ENCODE peak calls at places on chromosomes 2 and 18, in eight cellular contexts. G is uterus; C is CD4-positive, alpha-beta T cell; T is endothelial cell; B is fibroblast of lung; M is Peyer's patch; V is BJ; A is tibial nerve. S is an unnamed sample.

GRCh38 chr2:222424729-222425671 is 657 bp downstream of the SGPP2 start:
- DNase-seq in T (no peak), B (no peak), V (no peak), M (peak), A (no peak), C (peak), G (no peak), S (peak)

GRCh38 chr2:52222128-52222527 is 1190.2 kb upstream of the NRXN1 start:
- DNase-seq in C (no peak), V (no peak), G (no peak), B (peak), T (no peak), A (no peak), M (no peak), S (no peak)

GRCh38 chr18:55385770-55386169 is 202.2 kb downstream of the TCF4 start:
- DNase-seq in B (no peak), T (no peak), G (no peak), M (no peak), C (no peak), V (no peak), A (no peak), S (peak)

GRCh38 chr2:150136407-150136806 is 351.1 kb downstream of the RND3 start:
- DNase-seq in T (no peak), A (no peak), M (no peak), C (no peak), G (no peak), V (no peak), B (peak), S (no peak)

GRCh38 chr2:71603311-71603794 is 150.0 kb downstream of the DYSF start:
- DNase-seq in C (no peak), V (no peak), A (no peak), M (no peak), G (no peak), B (no peak), T (no peak), S (no peak)

GRCh38 chr2:204842731-204843490 is 297.6 kb downstream of the PARD3B start:
- DNase-seq in V (peak), T (no peak), B (peak), M (no peak), C (no peak), G (peak), A (peak), S (no peak)

GRCh38 chr18:76437011-76437410 is 58.0 kb downstream of the ZNF516 start:
- DNase-seq in G (no peak), B (no peak), V (no peak), T (no peak), A (no peak), M (no peak), C (no peak), S (no peak)

GRCh38 chr2:191045141-191045540 is 31.2 kb upstream of the STAT1 start:
- DNase-seq in V (no peak), B (peak), G (no peak), M (no peak), C (no peak), T (no peak), A (no peak), S (no peak)

GRCh38 chr2:71530246-71530986 is 77.1 kb downstream of the DYSF start:
- DNase-seq in C (no peak), T (peak), G (no peak), B (peak), V (no peak), A (no peak), M (peak), S (peak)

GRCh38 chr18:57768557-57769326 is 34.4 kb downstream of the ATP8B1 start:
- DNase-seq in V (no peak), T (no peak), C (no peak), G (no peak), M (no peak), B (peak), A (no peak), S (no peak)

GRCh38 chr2:88671786-88672427 is 19.6 kb upstream of the RPIA start:
- DNase-seq in T (peak), V (no peak), B (peak), A (peak), G (no peak), M (no peak), C (no peak), S (peak)

GRCh38 chr18:9886005-9886348 is 204 bp downstream of the TXNDC2 start:
- DNase-seq in C (no peak), T (no peak), V (no peak), G (no peak), A (no peak), B (no peak), M (no peak), S (no peak)

GRCh38 chr2:1136807-1137663 is 186.4 kb downstream of the SNTG2 start:
- DNase-seq in V (no peak), G (no peak), C (no peak), M (no peak), B (no peak), T (no peak), A (no peak), S (no peak)

GRCh38 chr2:15912203-15912602 is 28.1 kb upstream of the MYCN start:
- DNase-seq in V (no peak), C (no peak), T (no peak), B (peak), M (peak), G (peak), A (peak), S (no peak)

GRCh38 chr18:24924066-24924716 is 427.8 kb downstream of the ZNF521 start:
- DNase-seq in A (no peak), V (no peak), G (no peak), C (no peak), M (no peak), T (no peak), B (no peak), S (no peak)

GRCh38 chr18:23689031-23689615 is at the start of gene LAMA3:
- DNase-seq in A (no peak), M (peak), C (no peak), G (peak), T (peak), V (no peak), B (peak), S (peak)

GRCh38 chr2:8761529-8762164 is 75.8 kb downstream of the KIDINS220 start:
- DNase-seq in B (peak), M (no peak), G (no peak), V (no peak), A (no peak), T (no peak), C (no peak), S (peak)

GRCh38 chr2:164260506-164260905 is 360.8 kb downstream of the GRB14 start:
- DNase-seq in G (no peak), T (no peak), M (no peak), V (peak), B (peak), C (no peak), A (no peak), S (no peak)

GRCh38 chr2:128505150-128505490 is 186.5 kb upstream of the HS6ST1 start:
- DNase-seq in C (no peak), B (no peak), V (no peak), T (no peak), M (no peak), A (no peak), G (no peak), S (no peak)

GRCh38 chr2:207801259-207801658 is 31.6 kb upstream of the FZD5 start:
- DNase-seq in B (no peak), G (no peak), T (no peak), A (no peak), M (no peak), V (no peak), C (no peak), S (no peak)

GRCh38 chr2:16034151-16034974 is 94.0 kb downstream of the MYCN start:
- DNase-seq in V (no peak), B (no peak), G (no peak), A (no peak), T (peak), M (no peak), C (no peak), S (peak)

GRCh38 chr18:70328169-70328568 is 39.3 kb downstream of the SOCS6 start:
- DNase-seq in V (no peak), A (no peak), T (no peak), M (no peak), G (no peak), B (no peak), C (no peak), S (no peak)

GRCh38 chr18:70324897-70325296 is 36.1 kb downstream of the SOCS6 start:
- DNase-seq in B (no peak), C (no peak), M (no peak), A (no peak), G (no peak), V (no peak), T (no peak), S (no peak)

GRCh38 chr18:70322928-70323327 is 34.1 kb downstream of the SOCS6 start:
- DNase-seq in B (peak), T (no peak), V (no peak), C (no peak), A (no peak), M (no peak), G (no peak), S (no peak)

GRCh38 chr18:70329076-70329475 is 40.2 kb downstream of the SOCS6 start:
- DNase-seq in V (no peak), A (no peak), G (no peak), C (no peak), B (no peak), T (no peak), M (no peak), S (no peak)

DNA sequence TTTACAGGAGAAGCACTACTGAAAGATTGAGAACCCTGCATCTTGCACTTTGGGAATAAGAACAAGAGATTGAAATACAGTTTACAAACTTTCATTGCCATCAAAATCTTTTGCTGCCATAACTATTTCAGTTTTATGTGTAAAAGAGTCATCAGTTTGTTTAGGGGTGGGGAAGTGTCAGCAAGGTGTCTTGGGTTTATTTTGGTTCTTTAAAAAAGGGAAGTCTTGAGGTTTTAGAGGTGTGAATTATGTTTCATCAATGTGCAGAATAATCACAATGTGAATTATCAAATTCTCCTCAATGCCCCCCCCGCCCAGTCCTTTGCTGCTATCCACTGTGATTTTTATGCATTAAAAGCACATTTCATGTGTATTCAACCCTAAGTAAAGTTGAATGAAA is 37.4 kb downstream of the SOCS6 start:
- DNase-seq in T (no peak), M (no peak), V (no peak), C (no peak), G (no peak), A (no peak), B (no peak), S (no peak)
- TF ChIP-seq CTCF in T (no peak), M (no peak), V (no peak), C (no peak), G (no peak), A (no peak), B (no peak), S (no peak)

GRCh38 chr18:28176933-28177827 is at the start of gene CDH2:
- DNase-seq in C (no peak), V (no peak), B (peak), M (no peak), G (peak), T (peak), A (no peak), S (no peak)
- TF ChIP-seq CTCF in C (no peak), V (peak), B (no peak), M (no peak), G (no peak), T (peak), A (no peak), S (no peak)

GRCh38 chr18:35127201-35127600 is 86.0 kb downstream of the MAPRE2 start:
- DNase-seq in M (no peak), A (no peak), C (no peak), G (no peak), B (no peak), V (no peak), T (no peak), S (peak)

GRCh38 chr18:35128675-35129074 is 87.5 kb downstream of the MAPRE2 start:
- DNase-seq in B (no peak), A (no peak), T (no peak), V (no peak), G (no peak), C (no peak), M (no peak), S (no peak)

GRCh38 chr18:35132284-35132910 is 91.2 kb downstream of the MAPRE2 start:
- DNase-seq in T (no peak), M (no peak), G (no peak), B (no peak), A (no peak), V (no peak), C (no peak), S (no peak)

GRCh38 chr18:35131387-35132283 is 90.4 kb downstream of the MAPRE2 start:
- DNase-seq in V (no peak), C (no peak), M (no peak), G (no peak), B (no peak), A (no peak), T (no peak), S (no peak)

GRCh38 chr18:35130236-35130635 is 89.0 kb downstream of the MAPRE2 start:
- DNase-seq in B (no peak), G (no peak), V (no peak), C (no peak), A (no peak), M (no peak), T (no peak), S (no peak)
- TF ChIP-seq CTCF in B (no peak), G (no peak), V (no peak), C (no peak), A (no peak), M (no peak), T (no peak), S (no peak)

GRCh38 chr2:177603734-177604133 is 211.2 kb downstream of the AGPS start:
- DNase-seq in M (no peak), T (no peak), G (no peak), B (no peak), C (no peak), A (no peak), V (no peak), S (no peak)

GRCh38 chr2:177600917-177601316 is 208.3 kb downstream of the AGPS start:
- DNase-seq in V (no peak), G (no peak), A (no peak), M (no peak), C (no peak), T (no peak), B (no peak), S (no peak)

GRCh38 chr2:177602611-177603164 is 210.1 kb downstream of the AGPS start:
- DNase-seq in C (no peak), G (no peak), M (no peak), B (no peak), V (no peak), T (no peak), A (no peak), S (no peak)

GRCh38 chr2:177606636-177607035 is 214.1 kb downstream of the AGPS start:
- DNase-seq in T (no peak), B (peak), M (no peak), C (no peak), V (peak), A (no peak), G (no peak), S (no peak)

GRCh38 chr2:177604291-177605065 is 211.9 kb downstream of the AGPS start:
- DNase-seq in G (peak), T (peak), V (peak), A (peak), C (no peak), B (peak), M (no peak), S (peak)
- TF ChIP-seq CTCF in G (peak), T (peak), V (peak), A (peak), C (peak), B (peak), M (peak), S (no peak)

GRCh38 chr2:210519594-210519993 is 36.8 kb upstream of the CPS1 start:
- DNase-seq in A (no peak), T (no peak), G (no peak), M (no peak), V (no peak), B (peak), C (no peak), S (no peak)

GRCh38 chr2:210523650-210524289 is 32.6 kb upstream of the CPS1 start:
- DNase-seq in T (no peak), C (no peak), G (no peak), V (no peak), B (no peak), M (no peak), A (no peak), S (no peak)

GRCh38 chr2:210527286-210527685 is 29.1 kb upstream of the CPS1 start:
- DNase-seq in M (no peak), C (no peak), T (no peak), B (no peak), A (no peak), V (no peak), G (no peak), S (no peak)

GRCh38 chr2:210524533-210524932 is 31.9 kb upstream of the CPS1 start:
- DNase-seq in C (no peak), T (no peak), A (no peak), B (no peak), M (no peak), V (no peak), G (no peak), S (no peak)

DNA sequence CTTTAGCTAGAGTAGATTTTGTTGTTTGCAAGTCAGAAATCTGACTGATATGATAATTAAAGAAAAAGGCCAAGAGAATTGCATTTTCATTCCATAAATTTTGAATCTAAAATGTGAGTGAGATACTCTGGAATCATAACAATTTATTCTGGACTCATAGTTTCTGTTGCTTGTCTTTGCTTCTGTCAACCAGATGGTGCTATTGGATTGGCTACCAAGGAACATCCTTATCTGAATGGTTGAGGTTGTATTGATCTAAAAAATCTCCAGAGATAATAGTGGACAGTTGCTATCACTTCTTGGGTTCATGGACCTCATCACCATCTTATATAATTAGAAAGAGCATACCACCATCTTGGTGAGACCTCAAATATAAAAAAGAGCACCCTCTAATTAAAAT is 34.0 kb upstream of the CPS1 start:
- DNase-seq in G (no peak), A (no peak), C (no peak), V (no peak), B (no peak), M (no peak), T (no peak), S (no peak)
- TF ChIP-seq CTCF in G (no peak), A (no peak), C (no peak), V (no peak), B (no peak), M (no peak), T (no peak), S (no peak)

GRCh38 chr2:67215214-67215613 is 181.9 kb upstream of the ETAA1 start:
- DNase-seq in A (no peak), C (no peak), M (peak), V (no peak), T (peak), B (peak), G (peak), S (peak)
- TF ChIP-seq CTCF in A (no peak), C (no peak), M (no peak), V (peak), T (peak), B (peak), G (peak), S (peak)

GRCh38 chr2:188970201-188970600 is 4.0 kb upstream of the COL3A1 start:
- DNase-seq in T (no peak), B (peak), A (no peak), M (no peak), V (no peak), G (no peak), C (no peak), S (no peak)
- TF ChIP-seq CTCF in T (no peak), B (no peak), A (no peak), M (no peak), V (no peak), G (no peak), C (no peak), S (no peak)

GRCh38 chr2:216283038-216283900 is 89.0 kb downstream of the MARCHF4 start:
- DNase-seq in G (no peak), B (no peak), V (no peak), M (no peak), A (no peak), T (peak), C (no peak), S (peak)

GRCh38 chr2:216279459-216279858 is 92.8 kb downstream of the MARCHF4 start:
- DNase-seq in A (no peak), T (no peak), B (no peak), M (no peak), G (no peak), V (no peak), C (no peak), S (no peak)

GRCh38 chr2:216281881-216282280 is 90.4 kb downstream of the MARCHF4 start:
- DNase-seq in G (no peak), C (no peak), B (no peak), T (no peak), V (no peak), M (no peak), A (no peak), S (no peak)

GRCh38 chr2:216279011-216279410 is 93.3 kb downstream of the MARCHF4 start:
- DNase-seq in B (no peak), A (no peak), T (no peak), G (no peak), C (no peak), V (no peak), M (no peak), S (no peak)

DNA sequence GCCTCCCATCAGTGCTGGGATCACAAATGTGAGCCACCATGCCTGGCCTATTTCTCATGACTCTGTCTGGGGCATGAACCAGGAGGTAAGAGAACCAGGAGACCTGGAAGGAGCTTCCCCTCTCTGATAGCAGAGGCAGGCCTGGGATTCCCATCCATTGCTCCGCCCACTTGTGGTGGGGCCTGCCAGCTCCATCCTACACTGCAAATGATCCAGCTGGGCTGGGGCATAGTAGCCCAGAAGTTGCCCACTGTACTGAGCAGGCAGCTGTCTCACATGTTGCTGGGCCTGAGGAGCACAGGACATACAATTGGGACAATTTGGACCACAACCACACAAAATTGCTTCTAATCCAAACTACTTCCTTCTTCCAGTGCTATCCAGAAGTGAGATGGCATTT is 91.0 kb downstream of the MARCHF4 start:
- DNase-seq in M (no peak), G (no peak), T (no peak), B (no peak), V (no peak), A (no peak), C (no peak), S (no peak)
- TF ChIP-seq CTCF in M (no peak), G (no peak), T (no peak), B (no peak), V (no peak), A (no peak), C (no peak), S (no peak)

GRCh38 chr2:27522400-27522945 is 25.8 kb downstream of the GCKR start:
- DNase-seq in A (no peak), B (no peak), T (no peak), G (no peak), M (no peak), C (no peak), V (no peak), S (no peak)
- TF ChIP-seq CTCF in A (no peak), B (no peak), T (no peak), G (no peak), M (no peak), C (no peak), V (no peak), S (no peak)

GRCh38 chr2:33038799-33039198 is 92.0 kb downstream of the LTBP1 start:
- DNase-seq in V (no peak), M (no peak), T (no peak), B (no peak), C (no peak), A (no peak), G (no peak), S (no peak)

GRCh38 chr2:33033524-33034150 is 86.9 kb downstream of the LTBP1 start:
- DNase-seq in V (no peak), G (peak), C (no peak), T (no peak), B (peak), M (no peak), A (no peak), S (peak)

GRCh38 chr2:33038230-33038629 is 91.5 kb downstream of the LTBP1 start:
- DNase-seq in M (no peak), V (no peak), G (no peak), T (no peak), C (no peak), A (no peak), B (no peak), S (no peak)

GRCh38 chr2:33032245-33032644 is 85.5 kb downstream of the LTBP1 start:
- DNase-seq in B (no peak), G (no peak), C (no peak), T (no peak), M (no peak), A (no peak), V (no peak), S (no peak)

DNA sequence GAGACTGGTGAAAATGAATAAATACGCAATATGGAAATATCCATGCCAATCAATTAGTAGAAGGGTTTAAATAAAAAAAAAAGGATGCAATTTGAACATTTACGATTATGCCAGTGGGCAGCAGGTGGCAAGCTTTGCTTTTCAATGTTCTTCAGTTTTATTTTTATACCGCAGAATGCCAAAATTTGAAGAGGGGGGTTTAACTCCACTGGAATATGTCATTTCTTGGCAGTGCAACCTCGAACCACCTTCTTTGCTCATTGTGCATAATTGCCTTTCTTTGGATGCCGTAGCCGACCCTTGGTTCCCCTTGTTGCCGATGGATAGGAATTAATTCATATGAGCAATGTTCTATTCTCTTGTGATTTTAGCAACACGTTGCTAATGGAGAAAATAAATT is 88.0 kb downstream of the LTBP1 start:
- DNase-seq in A (peak), V (no peak), G (peak), M (no peak), C (no peak), B (peak), T (no peak), S (no peak)
- TF ChIP-seq CTCF in A (peak), V (peak), G (peak), M (no peak), C (no peak), B (peak), T (no peak), S (peak)

S was measured in Calu3.